ENCODE peak calls at places on chromosome 17, in nine cellular contexts. J, H, B, Y, N, U, S, L and A are unnamed samples.

GRCh38 chr17:16304832-16305231 is 48.4 kb downstream of the CENPV start:
- DNase-seq in J (no peak), H (no peak), B (peak), Y (no peak), N (no peak), U (no peak), S (no peak), L (no peak), A (no peak)

GRCh38 chr17:12398636-12399035 is 267.1 kb upstream of the MYOCD start:
- DNase-seq in J (no peak), H (no peak), B (no peak), Y (no peak), N (no peak), U (no peak), S (no peak), L (no peak), A (no peak)

GRCh38 chr17:37067555-37068111 is 118.9 kb downstream of the AATF start:
- DNase-seq in J (peak), H (no peak), B (peak), Y (peak), N (peak), U (peak), S (no peak), L (no peak), A (peak)

GRCh38 chr17:46733837-46734516 is 84.5 kb downstream of the WNT3 start:
- DNase-seq in J (no peak), H (no peak), B (peak), Y (no peak), N (no peak), U (peak), S (no peak), L (no peak), A (peak)

GRCh38 chr17:752620-753219 is 656 bp upstream of the GEMIN4 start:
- DNase-seq in J (peak), H (peak), B (peak), Y (peak), N (peak), U (no peak), S (no peak), L (no peak), A (peak)

GRCh38 chr17:79315282-79316106 is 240.9 kb downstream of the ENGASE start:
- DNase-seq in J (no peak), H (no peak), B (no peak), Y (no peak), N (no peak), U (no peak), S (no peak), L (no peak), A (no peak)

GRCh38 chr17:71964559-71964958 is 156.3 kb upstream of the SOX9 start:
- DNase-seq in J (no peak), H (no peak), B (no peak), Y (no peak), N (no peak), U (no peak), S (no peak), L (no peak), A (no peak)

GRCh38 chr17:29619251-29619650 is 3.5 kb downstream of the CORO6 start:
- DNase-seq in J (no peak), H (no peak), B (peak), Y (no peak), N (peak), U (peak), S (no peak), L (no peak), A (peak)